ENCODE peak calls at places on chromosomes 11 and 22, in five cellular contexts. One of them, this sample, is unnamed.

GRCh38 chr11:78954261-78954660 is 379.6 kb upstream of the NARS2 start:
- DNase-seq in stomach: no peak
- DNase-seq in uterus: no peak
- DNase-seq in GM06990: no peak
- DNase-seq in neural crest cell: no peak
- DNase-seq in this sample: no peak

GRCh38 chr11:2582958-2583604 is 116.7 kb downstream of the KCNQ1OT1 start:
- DNase-seq in stomach: peak
- DNase-seq in uterus: no peak
- DNase-seq in GM06990: no peak
- DNase-seq in neural crest cell: no peak
- DNase-seq in this sample: no peak

GRCh38 chr11:100872951-100873350 is 185.9 kb downstream of the ARHGAP42 start:
- DNase-seq in stomach: no peak
- DNase-seq in uterus: no peak
- DNase-seq in GM06990: no peak
- DNase-seq in neural crest cell: no peak
- DNase-seq in this sample: no peak

GRCh38 chr22:27835446-27835845 is 33.9 kb upstream of the MN1 start:
- DNase-seq in stomach: no peak
- DNase-seq in uterus: no peak
- DNase-seq in GM06990: no peak
- DNase-seq in neural crest cell: no peak
- DNase-seq in this sample: no peak

GRCh38 chr11:64007160-64007628 is 21.0 kb downstream of the OTUB1 start:
- DNase-seq in stomach: no peak
- DNase-seq in uterus: peak
- DNase-seq in GM06990: no peak
- DNase-seq in neural crest cell: no peak
- DNase-seq in this sample: no peak

GRCh38 chr11:45150943-45151342 is 4.5 kb downstream of the PRDM11 start:
- DNase-seq in stomach: no peak
- DNase-seq in uterus: no peak
- DNase-seq in GM06990: no peak
- DNase-seq in neural crest cell: no peak
- DNase-seq in this sample: no peak

GRCh38 chr11:33540946-33541915 is 159.4 kb downstream of the C11orf91 start:
- DNase-seq in stomach: no peak
- DNase-seq in uterus: no peak
- DNase-seq in GM06990: no peak
- DNase-seq in neural crest cell: no peak
- DNase-seq in this sample: no peak

GRCh38 chr11:8091671-8092070 is 10.7 kb downstream of the TUB start:
- DNase-seq in stomach: no peak
- DNase-seq in uterus: no peak
- DNase-seq in GM06990: no peak
- DNase-seq in neural crest cell: no peak
- DNase-seq in this sample: no peak

GRCh38 chr11:129364143-129364654 is 11.4 kb upstream of the BARX2 start:
- DNase-seq in stomach: peak
- DNase-seq in uterus: peak
- DNase-seq in GM06990: peak
- DNase-seq in neural crest cell: peak
- DNase-seq in this sample: peak

GRCh38 chr11:111923351-111923788 is 4.7 kb downstream of the C11orf52 start:
- DNase-seq in stomach: no peak
- DNase-seq in uterus: no peak
- DNase-seq in GM06990: no peak
- DNase-seq in neural crest cell: no peak
- DNase-seq in this sample: no peak

DNA sequence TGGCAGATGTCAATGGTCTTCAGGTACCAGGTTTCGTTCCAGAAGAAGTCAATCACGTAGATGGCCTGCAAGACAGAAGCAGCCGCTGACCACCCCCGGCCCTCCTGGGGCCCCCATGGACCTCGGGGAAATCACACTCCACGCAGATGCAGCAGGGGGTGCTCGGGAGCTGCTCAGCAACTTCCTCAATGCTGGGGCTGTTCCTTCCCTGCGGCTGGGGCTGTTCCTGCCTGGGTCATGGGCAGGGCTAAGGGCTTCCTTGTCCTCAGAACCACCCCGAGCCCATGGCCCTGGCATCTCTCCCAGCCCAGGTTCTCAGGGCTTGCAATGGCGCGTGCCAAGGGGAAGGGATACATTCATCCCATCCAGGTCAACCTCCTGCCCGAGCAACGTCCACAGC is 10.3 kb downstream of the DHCR7 start:
- DNase-seq in stomach: no peak
- DNase-seq in uterus: no peak
- DNase-seq in GM06990: no peak
- DNase-seq in neural crest cell: no peak
- DNase-seq in this sample: no peak
- TF ChIP-seq CTCF in stomach: no peak
- TF ChIP-seq CTCF in uterus: no peak
- TF ChIP-seq CTCF in GM06990: peak
- TF ChIP-seq CTCF in neural crest cell: no peak
- TF ChIP-seq CTCF in this sample: no peak

DNA sequence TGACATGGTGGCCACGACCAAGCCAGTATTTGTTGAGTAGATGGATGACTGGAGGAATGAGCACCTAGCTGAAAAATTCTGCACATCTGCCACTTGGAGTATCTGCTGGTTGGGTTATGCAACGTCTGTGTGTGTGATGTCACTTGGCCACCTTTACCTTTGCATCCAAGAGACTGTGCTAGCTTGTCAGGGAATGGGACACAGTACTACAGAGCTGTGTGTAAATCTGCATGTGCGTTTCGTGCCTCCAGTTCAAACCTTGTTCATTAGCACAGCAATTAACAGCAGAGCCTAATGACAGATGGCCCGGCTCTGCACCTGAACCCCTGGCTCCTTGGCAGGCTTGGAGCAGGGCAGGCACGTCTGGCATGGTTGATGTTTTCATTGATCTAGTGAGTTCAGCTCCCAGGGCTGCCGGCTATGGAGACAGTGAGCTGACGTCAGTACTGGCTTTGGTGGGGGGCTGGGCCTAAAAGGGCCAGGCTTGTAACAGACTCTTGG is 188.4 kb upstream of the NAV2 start:
- DNase-seq in stomach: peak
- DNase-seq in uterus: no peak
- DNase-seq in GM06990: no peak
- DNase-seq in neural crest cell: no peak
- DNase-seq in this sample: no peak
- TF ChIP-seq CTCF in stomach: no peak
- TF ChIP-seq CTCF in uterus: no peak
- TF ChIP-seq CTCF in GM06990: no peak
- TF ChIP-seq CTCF in neural crest cell: no peak
- TF ChIP-seq CTCF in this sample: no peak

GRCh38 chr22:42418811-42419243 is 13.4 kb downstream of the NFAM1 start:
- DNase-seq in stomach: no peak
- DNase-seq in uterus: no peak
- DNase-seq in GM06990: no peak
- DNase-seq in neural crest cell: no peak
- DNase-seq in this sample: no peak
- TF ChIP-seq CTCF in stomach: no peak
- TF ChIP-seq CTCF in uterus: no peak
- TF ChIP-seq CTCF in GM06990: no peak
- TF ChIP-seq CTCF in neural crest cell: no peak
- TF ChIP-seq CTCF in this sample: no peak

DNA sequence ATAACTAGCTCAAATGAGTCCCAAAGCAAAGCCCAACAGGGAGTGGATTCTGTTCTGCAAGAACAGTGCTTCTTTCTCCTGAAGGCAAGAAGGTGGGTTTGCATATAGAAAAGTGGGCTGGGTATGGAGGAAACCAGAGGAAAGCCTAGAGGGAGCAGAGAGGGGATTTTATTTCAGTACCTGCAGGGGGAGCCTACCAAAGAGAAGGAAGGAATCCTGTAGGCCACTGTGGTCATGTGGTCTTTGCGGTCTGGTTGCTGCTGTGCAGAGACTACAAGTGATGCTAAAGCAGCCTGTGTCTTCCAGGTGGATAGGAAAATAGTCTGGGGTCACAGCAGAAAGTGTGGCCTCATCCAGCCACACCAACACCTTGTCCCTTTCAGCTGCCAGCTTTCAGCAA is 33.2 kb upstream of the ZBTB16 start:
- DNase-seq in stomach: no peak
- DNase-seq in uterus: no peak
- DNase-seq in GM06990: no peak
- DNase-seq in neural crest cell: no peak
- DNase-seq in this sample: peak
- TF ChIP-seq CTCF in stomach: no peak
- TF ChIP-seq CTCF in uterus: peak
- TF ChIP-seq CTCF in GM06990: no peak
- TF ChIP-seq CTCF in neural crest cell: peak
- TF ChIP-seq CTCF in this sample: peak

GRCh38 chr11:72753341-72754148 is 1.3 kb upstream of the ARAP1 start:
- DNase-seq in stomach: no peak
- DNase-seq in uterus: no peak
- DNase-seq in GM06990: no peak
- DNase-seq in neural crest cell: no peak
- DNase-seq in this sample: no peak
- TF ChIP-seq CTCF in stomach: no peak
- TF ChIP-seq CTCF in uterus: no peak
- TF ChIP-seq CTCF in GM06990: no peak
- TF ChIP-seq CTCF in neural crest cell: no peak
- TF ChIP-seq CTCF in this sample: no peak

GRCh38 chr11:66976048-66976467 is 954 bp downstream of the C11orf86 start:
- DNase-seq in stomach: no peak
- DNase-seq in uterus: no peak
- DNase-seq in GM06990: no peak
- DNase-seq in neural crest cell: peak
- DNase-seq in this sample: peak
- TF ChIP-seq CTCF in stomach: peak
- TF ChIP-seq CTCF in uterus: peak
- TF ChIP-seq CTCF in GM06990: peak
- TF ChIP-seq CTCF in neural crest cell: peak
- TF ChIP-seq CTCF in this sample: peak

DNA sequence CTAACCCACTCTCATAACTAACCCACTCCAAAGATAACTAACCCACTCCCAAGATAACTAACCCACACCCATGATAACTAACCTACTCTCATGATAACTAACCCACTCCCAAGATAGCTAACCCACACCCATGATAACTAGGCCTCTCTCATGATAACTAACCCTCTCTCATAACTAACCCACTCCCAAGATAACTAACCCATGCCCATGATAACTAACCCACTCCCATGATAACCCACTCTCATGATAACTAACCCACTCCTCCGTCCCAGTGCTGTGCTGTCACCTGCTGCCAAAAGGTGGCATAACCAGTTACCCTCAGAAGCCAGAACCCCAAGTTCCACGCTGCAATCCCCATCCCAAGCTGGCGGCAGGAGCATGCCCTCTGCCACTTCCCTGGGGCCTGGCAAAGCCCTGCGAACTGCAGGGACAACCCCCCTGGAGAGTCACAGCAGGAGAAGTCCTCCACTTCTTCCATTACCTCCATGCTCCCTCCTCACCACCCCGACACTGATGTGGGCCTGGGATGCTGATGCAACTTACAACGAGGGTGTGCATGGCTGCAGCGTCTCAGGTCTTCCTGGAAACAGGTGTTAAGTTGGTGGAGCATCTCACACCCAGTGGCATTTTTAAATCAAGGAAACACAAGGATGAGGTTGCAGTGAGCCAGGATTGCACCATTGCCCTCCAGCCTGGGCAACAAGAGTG is 30.8 kb upstream of the CELSR1 start:
- DNase-seq in stomach: no peak
- DNase-seq in uterus: no peak
- DNase-seq in GM06990: no peak
- DNase-seq in neural crest cell: no peak
- DNase-seq in this sample: no peak
- TF ChIP-seq CTCF in stomach: no peak
- TF ChIP-seq CTCF in uterus: no peak
- TF ChIP-seq CTCF in GM06990: no peak
- TF ChIP-seq CTCF in neural crest cell: peak
- TF ChIP-seq CTCF in this sample: no peak

GRCh38 chr11:110501428-110501827 is 71.7 kb downstream of the FDX1 start:
- DNase-seq in stomach: no peak
- DNase-seq in uterus: no peak
- DNase-seq in GM06990: no peak
- DNase-seq in neural crest cell: no peak
- DNase-seq in this sample: no peak
- TF ChIP-seq CTCF in stomach: no peak
- TF ChIP-seq CTCF in uterus: no peak
- TF ChIP-seq CTCF in GM06990: no peak
- TF ChIP-seq CTCF in neural crest cell: no peak
- TF ChIP-seq CTCF in this sample: no peak

DNA sequence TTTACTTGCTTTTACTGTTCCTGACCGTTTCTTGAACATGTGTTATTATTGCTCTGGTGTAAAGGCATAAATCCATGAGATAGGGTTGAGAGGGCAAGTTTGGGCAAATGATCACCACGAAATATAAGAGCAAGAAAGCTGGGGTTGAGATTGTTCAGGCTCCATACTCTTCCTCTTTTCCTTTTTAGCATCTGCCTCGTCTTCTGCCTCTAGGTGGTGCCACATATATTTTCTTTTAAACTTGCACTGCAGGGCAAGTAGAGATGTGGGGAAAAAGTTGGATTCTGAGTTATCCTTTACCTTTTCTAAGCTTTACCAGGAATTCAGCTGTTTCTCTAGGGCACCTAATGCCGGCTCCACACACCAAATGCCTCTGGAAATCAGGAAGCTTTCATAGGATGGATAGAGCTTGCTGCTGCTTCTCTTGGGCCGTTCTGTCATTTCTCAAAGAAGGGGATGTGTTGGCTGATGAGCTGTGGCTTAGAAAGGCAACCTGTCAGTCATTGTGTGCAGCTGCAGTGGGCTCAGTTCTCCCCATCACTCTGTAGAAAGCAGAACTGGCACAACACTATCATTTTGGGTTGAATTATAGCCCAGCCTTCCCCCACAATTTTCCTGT is 98.2 kb downstream of the LDLRAD3 start:
- DNase-seq in stomach: no peak
- DNase-seq in uterus: no peak
- DNase-seq in GM06990: no peak
- DNase-seq in neural crest cell: no peak
- DNase-seq in this sample: peak
- TF ChIP-seq CTCF in stomach: peak
- TF ChIP-seq CTCF in uterus: peak
- TF ChIP-seq CTCF in GM06990: peak
- TF ChIP-seq CTCF in neural crest cell: peak
- TF ChIP-seq CTCF in this sample: peak

This sample was measured in activated CD8-positive, alpha-beta T cell treated with anti-CD3 and anti-CD28 coated beads for 36 hours.